ENCODE peak calls at places on chromosomes 1 and 21, in five cellular contexts. L, Q, V, J and N are unnamed samples.

GRCh38 chr1:236890152-236891056 is 95.3 kb downstream of the MTR start:
- DNase-seq in J (no peak), V (no peak), L (no peak), Q (no peak), N (no peak)

GRCh38 chr21:35035116-35035515 is 14.0 kb downstream of the RUNX1 start:
- DNase-seq in V (no peak), Q (no peak), L (no peak), J (no peak), N (no peak)

GRCh38 chr1:245578306-245578705 is 423.5 kb downstream of the KIF26B start:
- DNase-seq in L (no peak), Q (no peak), J (no peak), V (no peak), N (no peak)

GRCh38 chr1:7554343-7555270 is 216.5 kb upstream of the VAMP3 start:
- DNase-seq in L (no peak), J (no peak), Q (no peak), V (no peak), N (no peak)

GRCh38 chr1:5751171-5751556 is 241.1 kb downstream of the NPHP4 start:
- DNase-seq in L (no peak), Q (no peak), V (no peak), J (no peak), N (no peak)

GRCh38 chr21:39196838-39197237 is 13.6 kb upstream of the PSMG1 start:
- DNase-seq in J (no peak), V (no peak), L (no peak), Q (no peak), N (no peak)

GRCh38 chr1:211329764-211330201 is 3.1 kb downstream of the TRAF5 start:
- DNase-seq in V (no peak), J (no peak), Q (no peak), L (no peak), N (no peak)

GRCh38 chr1:30852026-30852425 is 56.5 kb downstream of the SDC3 start:
- DNase-seq in J (no peak), V (no peak), Q (no peak), L (no peak), N (no peak)

GRCh38 chr21:43328171-43328570 is 98.8 kb downstream of the SIK1 start:
- DNase-seq in J (no peak), Q (no peak), L (no peak), V (no peak), N (no peak)

GRCh38 chr1:30787856-30788495 is 30.4 kb upstream of the LAPTM5 start:
- DNase-seq in V (no peak), J (no peak), Q (no peak), L (no peak), N (no peak)

GRCh38 chr1:232519186-232519585 is 110.7 kb downstream of the SIPA1L2 start:
- DNase-seq in L (no peak), V (no peak), Q (no peak), J (no peak), N (no peak)

GRCh38 chr1:210669951-210670350 is 341.2 kb downstream of the HHAT start:
- DNase-seq in Q (no peak), V (no peak), L (no peak), J (no peak), N (no peak)

GRCh38 chr1:235083589-235084323 is 44.9 kb downstream of the TOMM20 start:
- DNase-seq in J (peak; percentile 87), V (peak; percentile 73), L (peak; percentile 20), Q (no peak), N (no peak)

GRCh38 chr1:231841616-231842344 is 215.2 kb downstream of the DISC1 start:
- DNase-seq in Q (no peak), V (no peak), J (no peak), L (no peak), N (no peak)

GRCh38 chr1:30058966-30059365 is 664.4 kb downstream of the MATN1 start:
- DNase-seq in V (no peak), L (no peak), J (peak; percentile 87), Q (no peak), N (no peak)

GRCh38 chr1:27879374-27880082 is 7.2 kb downstream of the THEMIS2 start:
- DNase-seq in J (no peak), L (no peak), Q (no peak), V (no peak), N (no peak)

GRCh38 chr1:30327370-30328099 is 395.9 kb downstream of the MATN1 start:
- DNase-seq in J (no peak), Q (no peak), L (no peak), V (no peak), N (no peak)

GRCh38 chr1:221284028-221284427 is 404.8 kb downstream of the HLX start:
- DNase-seq in V (no peak), L (no peak), J (no peak), Q (no peak), N (no peak)

GRCh38 chr1:196608401-196609113 is at the start of gene KCNT2:
- DNase-seq in J (peak; percentile 22), Q (no peak), L (no peak), V (no peak), N (no peak)

GRCh38 chr1:76124196-76124595 is 49.6 kb downstream of the ST6GALNAC3 start:
- DNase-seq in V (no peak), J (no peak), Q (no peak), L (no peak), N (no peak)

GRCh38 chr1:168121314-168122029 is 15.3 kb downstream of the GPR161 start:
- DNase-seq in Q (no peak), V (no peak), L (no peak), J (no peak), N (no peak)

GRCh38 chr1:176555911-176556687 is 93.1 kb downstream of the PAPPA2 start:
- DNase-seq in J (no peak), V (no peak), L (no peak), Q (no peak), N (no peak)

GRCh38 chr1:89706700-89707012 is 73.7 kb downstream of the LRRC8C start:
- DNase-seq in J (no peak), Q (no peak), V (no peak), L (no peak), N (no peak)

GRCh38 chr1:202270871-202271326 is 70.8 kb downstream of the UBE2T start:
- DNase-seq in V (no peak), J (no peak), L (no peak), Q (no peak), N (no peak)

GRCh38 chr1:112513112-112513870 is 4.5 kb downstream of the WNT2B start:
- DNase-seq in V (no peak), L (no peak), Q (no peak), J (no peak), N (no peak)

GRCh38 chr1:20271498-20272400 is 18.9 kb upstream of the VWA5B1 start:
- DNase-seq in Q (no peak), J (no peak), L (no peak), V (no peak), N (no peak)

GRCh38 chr1:29362764-29363163 is 126.4 kb downstream of the PTPRU start:
- DNase-seq in V (no peak), L (no peak), Q (no peak), J (no peak), N (no peak)

GRCh38 chr1:51344602-51345299 is 14.4 kb upstream of the TTC39A start:
- DNase-seq in L (no peak), V (no peak), J (no peak), Q (no peak), N (no peak)

GRCh38 chr1:246492611-246493245 is 14.4 kb downstream of the SMYD3 start:
- DNase-seq in V (peak; percentile 52), Q (no peak), J (peak; percentile 69), L (no peak), N (no peak)

GRCh38 chr1:55428944-55429931 is 214.1 kb upstream of the USP24 start:
- DNase-seq in Q (no peak), L (no peak), V (no peak), J (peak; percentile 99), N (no peak)

GRCh38 chr1:167439301-167439988 is 78.9 kb downstream of the CD247 start:
- DNase-seq in Q (no peak), L (no peak), V (peak; percentile 41), J (no peak), N (no peak)

GRCh38 chr1:182301467-182302198 is 90.0 kb downstream of the GLUL start:
- DNase-seq in J (no peak), Q (no peak), V (peak; percentile 9), L (no peak), N (no peak)

GRCh38 chr1:202129453-202130274 is 6.9 kb downstream of the GPR37L1 start:
- DNase-seq in Q (no peak), J (no peak), L (no peak), V (no peak), N (no peak)

GRCh38 chr1:204507317-204508105 is 8.7 kb upstream of the MDM4 start:
- DNase-seq in L (no peak), V (no peak), J (no peak), Q (no peak), N (no peak)

GRCh38 chr1:232911027-232911599 is 39.3 kb upstream of the NTPCR start:
- DNase-seq in J (no peak), Q (no peak), V (no peak), L (no peak), N (no peak)

GRCh38 chr1:164771001-164771550 is 212.1 kb downstream of the PBX1 start:
- DNase-seq in L (no peak), Q (no peak), J (no peak), V (no peak), N (no peak)

GRCh38 chr1:13585599-13585965 is 1.9 kb downstream of the PDPN start:
- DNase-seq in V (no peak), L (no peak), Q (no peak), J (no peak), N (no peak)